ENCODE peak calls at places on chromosomes 5 and 9, in six cellular contexts. M is SK-N-SH, J is IMR-90, Y is HepG2, R is GM12878, N is K562. I is an unnamed sample.

GRCh38 chr5:54743997-54744788 is 226.6 kb downstream of the SNX18 start:
- DNase-seq in Y (peak), R (peak), N (peak), J (peak), M (no peak), I (peak)

GRCh38 chr5:109161914-109162683 is 247.7 kb downstream of the PJA2 start:
- DNase-seq in N (no peak), J (peak), R (peak), M (no peak), Y (no peak), I (no peak)

GRCh38 chr9:133456409-133456808 is 3.4 kb upstream of the CACFD1 start:
- DNase-seq in R (no peak), N (no peak), M (no peak), Y (no peak), J (no peak), I (peak)

GRCh38 chr5:138391859-138392386 is 39.4 kb downstream of the KDM3B start:
- DNase-seq in M (no peak), R (no peak), Y (no peak), N (no peak), J (no peak), I (no peak)

GRCh38 chr9:76371901-76372300 is 22.3 kb downstream of the RFK start:
- DNase-seq in Y (no peak), N (no peak), J (peak), M (no peak), R (no peak), I (no peak)

GRCh38 chr9:136685792-136686533 is 1.3 kb downstream of the AGPAT2 start:
- DNase-seq in M (peak), N (peak), Y (no peak), J (no peak), R (no peak), I (no peak)

GRCh38 chr9:126965541-126966428 is 51.2 kb downstream of the RALGPS1 start:
- DNase-seq in Y (peak), J (peak), M (peak), N (no peak), R (no peak), I (peak)

GRCh38 chr9:88969646-88970373 is 21.5 kb upstream of the S1PR3 start:
- DNase-seq in M (no peak), R (no peak), N (no peak), Y (no peak), J (no peak), I (no peak)

GRCh38 chr9:99828417-99829176 is 6.9 kb downstream of the NR4A3 start:
- DNase-seq in R (no peak), Y (no peak), J (no peak), M (no peak), N (no peak), I (no peak)

GRCh38 chr5:134133995-134134541 is 19.6 kb downstream of the TCF7 start:
- DNase-seq in N (no peak), M (no peak), Y (no peak), R (no peak), J (no peak), I (no peak)

GRCh38 chr9:134851015-134851414 is 29.6 kb upstream of the FCN2 start:
- DNase-seq in N (no peak), J (no peak), M (no peak), R (no peak), Y (no peak), I (no peak)

GRCh38 chr5:132250547-132250946 is 6.9 kb upstream of the PDLIM4 start:
- DNase-seq in M (no peak), N (no peak), R (no peak), J (no peak), Y (no peak), I (no peak)

GRCh38 chr5:135233477-135233876 is 165.6 kb downstream of the MACROH2A1 start:
- DNase-seq in J (no peak), N (no peak), Y (no peak), M (no peak), R (no peak), I (no peak)

GRCh38 chr5:132086277-132086794 is 12.7 kb downstream of the CSF2 start:
- DNase-seq in J (peak), M (peak), R (no peak), N (peak), Y (no peak), I (peak)

GRCh38 chr5:56585466-56585865 is 229.9 kb upstream of the MAP3K1 start:
- DNase-seq in R (no peak), M (no peak), Y (no peak), J (peak), N (no peak), I (no peak)

GRCh38 chr5:147578228-147579024 is 68.6 kb upstream of the DPYSL3 start:
- DNase-seq in R (no peak), M (peak), Y (peak), J (peak), N (peak), I (peak)

GRCh38 chr5:93874080-93874479 is 132.7 kb upstream of the POU5F2 start:
- DNase-seq in Y (no peak), J (peak), M (no peak), N (no peak), R (no peak), I (no peak)

GRCh38 chr9:77215874-77216273 is 38.5 kb downstream of the VPS13A start:
- DNase-seq in R (no peak), M (no peak), Y (peak), N (no peak), J (peak), I (peak)

GRCh38 chr9:98419260-98419603 is 163.8 kb upstream of the TBC1D2 start:
- DNase-seq in Y (no peak), N (no peak), J (no peak), R (no peak), M (no peak), I (no peak)

GRCh38 chr9:27125936-27126335 is 16.9 kb downstream of the TEK start:
- DNase-seq in R (no peak), N (no peak), J (peak), M (no peak), Y (no peak), I (no peak)

GRCh38 chr5:68419637-68420452 is 204.3 kb downstream of the PIK3R1 start:
- DNase-seq in M (no peak), N (peak), Y (no peak), J (no peak), R (no peak), I (no peak)

GRCh38 chr9:124415852-124416484 is 726 bp upstream of the PSMB7 start:
- DNase-seq in J (no peak), M (no peak), N (peak), Y (no peak), R (no peak), I (no peak)

GRCh38 chr5:22787398-22787797 is 65.7 kb downstream of the CDH12 start:
- DNase-seq in N (no peak), Y (no peak), M (no peak), R (no peak), J (no peak), I (no peak)
- TF ChIP-seq RFX5 in N (no peak), Y (no peak), M (no peak), R (no peak), J (no peak), I (no peak)

GRCh38 chr5:30131-30530 is 61.8 kb upstream of the PLEKHG4B start:
- DNase-seq in Y (no peak), J (no peak), M (no peak), R (no peak), N (peak), I (no peak)
- TF ChIP-seq RFX5 in Y (no peak), J (no peak), M (no peak), R (no peak), N (no peak), I (no peak)

DNA sequence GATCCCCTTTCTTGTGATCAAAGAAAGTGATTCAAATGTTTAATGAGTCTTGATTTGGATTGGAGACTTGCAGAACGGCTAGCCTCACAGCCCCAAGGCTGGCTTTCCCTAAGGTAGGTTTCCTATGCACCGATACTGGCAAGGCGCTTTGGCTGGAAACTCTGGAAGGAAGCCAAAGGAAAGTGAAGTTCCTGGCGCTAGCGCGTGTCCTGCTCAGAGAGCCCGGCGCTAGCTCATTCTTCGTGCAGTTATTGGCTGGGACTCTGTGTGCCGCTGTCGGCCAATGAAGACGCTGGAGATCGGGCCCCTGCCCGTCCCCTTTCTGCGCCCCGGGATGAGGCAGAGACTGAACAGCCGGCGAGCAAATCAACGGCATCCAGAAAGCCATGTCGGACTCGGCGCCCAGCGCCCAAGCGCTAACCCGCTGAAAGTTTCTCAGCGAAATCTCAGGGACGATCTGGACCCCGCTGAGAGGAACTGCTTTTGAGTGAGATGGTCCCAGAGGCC is at the start of gene PCDHGC3:
- DNase-seq in N (no peak), J (peak), Y (peak), M (peak), R (peak), I (peak)
- TF ChIP-seq RFX5 in N (no peak), J (no peak), Y (no peak), M (peak), R (no peak), I (no peak)

GRCh38 chr9:129887210-129888084 is 52.2 kb downstream of the USP20 start:
- DNase-seq in N (peak), R (peak), M (no peak), J (peak), Y (no peak), I (no peak)

GRCh38 chr9:129889461-129889935 is 54.2 kb downstream of the USP20 start:
- DNase-seq in M (no peak), N (no peak), R (no peak), J (no peak), Y (no peak), I (no peak)

GRCh38 chr9:129888809-129889460 is 53.7 kb downstream of the USP20 start:
- DNase-seq in N (no peak), J (no peak), M (no peak), Y (no peak), R (no peak), I (no peak)

GRCh38 chr9:129886226-129887174 is 51.2 kb downstream of the USP20 start:
- DNase-seq in N (peak), Y (no peak), R (peak), M (no peak), J (no peak), I (no peak)

DNA sequence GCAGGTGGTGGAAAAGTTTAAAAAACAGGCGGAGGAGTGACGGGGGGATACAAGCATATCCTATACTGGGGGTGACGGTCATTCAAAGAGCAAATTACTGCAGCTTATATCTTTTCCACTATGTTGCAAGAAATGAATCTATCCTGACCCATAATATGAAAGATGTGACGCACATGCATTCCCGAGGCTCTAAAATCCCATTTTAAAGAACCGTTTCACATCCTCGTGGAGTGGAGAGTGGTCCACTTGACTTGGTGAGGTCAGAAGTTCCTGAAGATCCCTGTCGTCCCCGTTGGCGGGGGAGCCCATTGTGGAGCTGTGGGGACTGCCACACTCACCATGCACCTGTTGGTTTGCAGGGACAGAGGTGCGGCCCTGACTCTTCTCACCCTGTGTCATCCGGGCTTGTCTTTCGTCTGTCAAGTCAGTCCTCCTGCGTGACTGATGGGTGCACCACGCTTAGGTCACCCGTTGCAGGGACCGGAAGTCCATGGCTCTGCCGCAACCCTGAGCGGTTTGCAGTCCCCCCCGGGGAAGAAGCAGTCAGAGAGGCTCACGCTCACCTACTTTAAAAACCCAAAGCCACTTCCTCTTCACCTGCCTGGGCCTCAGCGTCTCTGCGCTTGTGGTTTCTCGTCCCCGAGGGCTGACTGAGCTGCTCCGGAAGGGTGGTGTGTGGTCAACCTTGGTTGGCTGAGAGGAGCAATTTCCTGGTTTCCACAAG is 53.0 kb downstream of the USP20 start:
- DNase-seq in M (no peak), R (peak), J (no peak), Y (no peak), N (peak), I (no peak)
- TF ChIP-seq RFX5 in M (no peak), R (no peak), J (no peak), Y (no peak), N (no peak), I (no peak)

DNA sequence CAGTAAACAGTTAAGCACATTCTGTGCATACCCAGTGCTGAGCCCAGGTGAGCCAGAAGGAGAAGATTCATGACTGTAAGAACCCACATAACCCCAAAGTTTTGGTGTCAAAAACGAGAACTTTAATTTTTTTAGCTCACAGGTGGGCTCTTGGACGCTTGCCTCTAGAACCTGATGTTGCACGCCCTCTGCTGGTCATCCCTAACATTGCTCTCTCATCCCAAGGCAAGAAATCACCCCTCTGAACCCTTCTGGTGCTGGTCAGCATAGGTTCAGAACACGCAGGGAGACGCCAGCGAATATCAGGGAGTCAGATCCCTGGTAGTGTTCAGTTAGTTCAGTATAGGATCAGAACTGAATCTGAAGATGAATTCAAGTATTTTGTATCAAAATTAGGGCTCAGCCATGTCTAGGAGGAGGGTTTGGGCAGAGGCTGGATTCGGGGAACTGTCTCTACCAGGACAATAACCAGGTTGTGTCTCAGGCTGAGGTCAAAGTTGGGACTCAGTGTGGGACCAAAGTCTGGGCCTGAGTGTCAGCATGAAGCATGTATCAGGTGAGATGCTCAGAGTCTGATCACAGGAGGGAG is 4.1 kb upstream of the DNAJB5 start:
- DNase-seq in M (peak), R (no peak), N (peak), J (peak), Y (peak), I (peak)
- TF ChIP-seq RFX5 in M (no peak), R (no peak), N (no peak), J (no peak), Y (no peak), I (no peak)

GRCh38 chr5:98713027-98713426 is 60.4 kb upstream of the RGMB start:
- DNase-seq in Y (no peak), N (no peak), M (no peak), R (no peak), J (peak), I (no peak)

GRCh38 chr5:98709681-98710080 is 63.8 kb upstream of the RGMB start:
- DNase-seq in R (no peak), M (no peak), Y (no peak), J (no peak), N (no peak), I (no peak)

GRCh38 chr5:98713856-98714255 is 59.6 kb upstream of the RGMB start:
- DNase-seq in J (no peak), N (no peak), Y (no peak), R (no peak), M (no peak), I (no peak)

DNA sequence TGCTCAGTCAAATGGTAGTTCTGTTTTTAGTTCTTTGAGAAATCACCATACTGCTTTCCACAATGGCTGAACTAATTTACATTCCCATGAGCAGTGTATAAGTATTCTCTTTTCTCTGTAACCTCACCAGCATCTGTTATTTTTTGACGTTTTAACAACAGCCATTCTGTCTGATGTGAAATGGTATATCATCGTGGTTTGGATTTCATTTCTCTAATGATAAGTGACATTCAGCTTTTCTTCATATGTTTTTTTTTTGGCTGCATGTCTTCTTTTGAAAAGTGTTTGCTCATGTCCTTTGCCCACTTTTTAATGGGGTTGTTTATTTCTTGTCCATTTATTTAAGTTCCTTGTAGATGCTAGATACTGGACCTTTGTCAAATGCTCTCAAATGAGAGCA is 58.8 kb upstream of the RGMB start:
- DNase-seq in J (no peak), Y (no peak), M (no peak), R (no peak), N (no peak), I (no peak)
- TF ChIP-seq RFX5 in J (no peak), Y (no peak), M (no peak), R (no peak), N (no peak), I (no peak)

GRCh38 chr5:139410886-139411835 is 7.3 kb upstream of the SPATA24 start:
- DNase-seq in R (no peak), M (no peak), Y (no peak), N (no peak), J (no peak), I (no peak)
- TF ChIP-seq RFX5 in R (no peak), M (no peak), Y (no peak), N (no peak), J (no peak), I (no peak)

DNA sequence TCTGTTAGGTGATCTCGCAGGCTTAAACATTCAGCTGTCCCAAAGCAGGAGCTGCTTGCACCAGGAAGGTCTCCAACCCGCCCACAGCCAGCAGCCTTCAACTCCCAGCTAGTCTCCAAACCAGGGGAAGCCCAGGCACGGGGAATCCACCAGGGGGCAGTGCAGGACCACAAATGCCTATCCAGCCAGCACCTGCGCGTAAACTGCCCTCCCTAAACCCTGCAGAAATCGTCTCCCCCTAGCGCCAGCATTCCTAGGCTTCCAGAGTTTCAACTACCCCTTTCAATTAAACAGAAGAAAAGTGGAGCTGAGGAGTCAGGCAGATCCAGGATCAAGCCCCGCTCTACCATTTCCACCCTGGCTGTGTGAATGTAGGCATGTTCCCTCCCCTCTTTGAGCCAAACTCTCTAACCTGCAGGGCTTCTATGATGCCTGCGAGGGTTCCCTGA is 72.0 kb downstream of the HRH2 start:
- DNase-seq in Y (peak), M (peak), R (peak), N (peak), J (peak), I (peak)
- TF ChIP-seq RFX5 in Y (no peak), M (no peak), R (no peak), N (no peak), J (no peak), I (no peak)